ENCODE peak calls at places on chromosomes 11 and 22, in four cellular contexts. One of them, this sample, is unnamed.

GRCh38 chr11:77236901-77237300 is 64.6 kb downstream of the GDPD4 start:
- DNase-seq in astrocyte of the cerebellum: no peak
- DNase-seq in chondrocyte: no peak
- DNase-seq in hippocampal formation: no peak
- DNase-seq in this sample: no peak

GRCh38 chr11:90775573-90776165 is 552.8 kb upstream of the CHORDC1 start:
- DNase-seq in astrocyte of the cerebellum: no peak
- DNase-seq in chondrocyte: no peak
- DNase-seq in hippocampal formation: no peak
- DNase-seq in this sample: no peak

GRCh38 chr22:32475428-32476010 is 908 bp downstream of the FBXO7 start:
- DNase-seq in astrocyte of the cerebellum: no peak
- DNase-seq in chondrocyte: no peak
- DNase-seq in hippocampal formation: peak
- DNase-seq in this sample: no peak

GRCh38 chr11:13016415-13016814 is 7.3 kb downstream of the RASSF10 start:
- DNase-seq in astrocyte of the cerebellum: no peak
- DNase-seq in chondrocyte: no peak
- DNase-seq in hippocampal formation: no peak
- DNase-seq in this sample: no peak

GRCh38 chr11:72972541-72973128 is 158.4 kb downstream of the ATG16L2 start:
- DNase-seq in astrocyte of the cerebellum: no peak
- DNase-seq in chondrocyte: no peak
- DNase-seq in hippocampal formation: no peak
- DNase-seq in this sample: no peak

GRCh38 chr22:37371491-37371890 is 55.8 kb downstream of the ELFN2 start:
- DNase-seq in astrocyte of the cerebellum: no peak
- DNase-seq in chondrocyte: no peak
- DNase-seq in hippocampal formation: no peak
- DNase-seq in this sample: no peak

GRCh38 chr11:4167292-4167691 is 72.7 kb downstream of the RRM1 start:
- DNase-seq in astrocyte of the cerebellum: no peak
- DNase-seq in chondrocyte: no peak
- DNase-seq in hippocampal formation: no peak
- DNase-seq in this sample: no peak

GRCh38 chr11:20309626-20310025 is 53.9 kb upstream of the HTATIP2 start:
- DNase-seq in astrocyte of the cerebellum: no peak
- DNase-seq in chondrocyte: no peak
- DNase-seq in hippocampal formation: no peak
- DNase-seq in this sample: no peak

GRCh38 chr11:624705-625635 is at the start of gene CDHR5:
- DNase-seq in astrocyte of the cerebellum: no peak
- DNase-seq in chondrocyte: no peak
- DNase-seq in hippocampal formation: no peak
- DNase-seq in this sample: no peak

GRCh38 chr11:86370171-86370570 is 4.5 kb upstream of the CCDC81 start:
- DNase-seq in astrocyte of the cerebellum: no peak
- DNase-seq in chondrocyte: no peak
- DNase-seq in hippocampal formation: no peak
- DNase-seq in this sample: no peak

GRCh38 chr22:30606455-30607299 is at the start of gene TCN2:
- DNase-seq in astrocyte of the cerebellum: peak
- DNase-seq in chondrocyte: no peak
- DNase-seq in hippocampal formation: peak
- DNase-seq in this sample: no peak

GRCh38 chr11:13091373-13091772 is 82.3 kb downstream of the RASSF10 start:
- DNase-seq in astrocyte of the cerebellum: no peak
- DNase-seq in chondrocyte: no peak
- DNase-seq in hippocampal formation: no peak
- DNase-seq in this sample: no peak

GRCh38 chr22:49124588-49124987 is 703.1 kb downstream of the BRD1 start:
- DNase-seq in astrocyte of the cerebellum: no peak
- DNase-seq in chondrocyte: no peak
- DNase-seq in hippocampal formation: no peak
- DNase-seq in this sample: no peak

GRCh38 chr11:119049081-119049480 is 7.9 kb downstream of the HYOU1 start:
- DNase-seq in astrocyte of the cerebellum: no peak
- DNase-seq in chondrocyte: no peak
- DNase-seq in hippocampal formation: no peak
- DNase-seq in this sample: no peak

GRCh38 chr11:116422976-116423375 is 349.8 kb downstream of the BUD13 start:
- DNase-seq in astrocyte of the cerebellum: no peak
- DNase-seq in chondrocyte: no peak
- DNase-seq in hippocampal formation: no peak
- DNase-seq in this sample: no peak

GRCh38 chr22:20775342-20775895 is 1.5 kb downstream of the SERPIND1 start:
- DNase-seq in astrocyte of the cerebellum: no peak
- DNase-seq in chondrocyte: no peak
- DNase-seq in hippocampal formation: no peak
- DNase-seq in this sample: no peak

GRCh38 chr11:102157219-102157618 is 47.0 kb downstream of the YAP1 start:
- DNase-seq in astrocyte of the cerebellum: peak
- DNase-seq in chondrocyte: no peak
- DNase-seq in hippocampal formation: no peak
- DNase-seq in this sample: peak

GRCh38 chr22:21762712-21763581 is 27.4 kb upstream of the YPEL1 start:
- DNase-seq in astrocyte of the cerebellum: no peak
- DNase-seq in chondrocyte: peak
- DNase-seq in hippocampal formation: no peak
- DNase-seq in this sample: no peak

GRCh38 chr22:29550005-29550404 is 3.6 kb downstream of the THOC5 start:
- DNase-seq in astrocyte of the cerebellum: no peak
- DNase-seq in chondrocyte: no peak
- DNase-seq in hippocampal formation: no peak
- DNase-seq in this sample: no peak

GRCh38 chr11:70604630-70605520 is 206.5 kb downstream of the CTTN start:
- DNase-seq in astrocyte of the cerebellum: no peak
- DNase-seq in chondrocyte: no peak
- DNase-seq in hippocampal formation: no peak
- DNase-seq in this sample: no peak

GRCh38 chr11:398826-399225 is 4.8 kb downstream of the PKP3 start:
- DNase-seq in astrocyte of the cerebellum: no peak
- DNase-seq in chondrocyte: no peak
- DNase-seq in hippocampal formation: no peak
- DNase-seq in this sample: no peak

GRCh38 chr11:115458877-115459276 is 45.3 kb downstream of the CADM1 start:
- DNase-seq in astrocyte of the cerebellum: no peak
- DNase-seq in chondrocyte: no peak
- DNase-seq in hippocampal formation: peak
- DNase-seq in this sample: no peak

GRCh38 chr11:8258771-8259170 is 4.9 kb downstream of the LMO1 start:
- DNase-seq in astrocyte of the cerebellum: peak
- DNase-seq in chondrocyte: no peak
- DNase-seq in hippocampal formation: no peak
- DNase-seq in this sample: peak

GRCh38 chr11:60939301-60939700 is 12.7 kb downstream of the SLC15A3 start:
- DNase-seq in astrocyte of the cerebellum: no peak
- DNase-seq in chondrocyte: no peak
- DNase-seq in hippocampal formation: no peak
- DNase-seq in this sample: no peak

GRCh38 chr11:5123802-5124521 is 14.2 kb downstream of the OR52A5 start:
- DNase-seq in astrocyte of the cerebellum: peak
- DNase-seq in chondrocyte: no peak
- DNase-seq in hippocampal formation: peak
- DNase-seq in this sample: peak

GRCh38 chr22:18954333-18954732 is 18.2 kb upstream of the PRODH start:
- DNase-seq in astrocyte of the cerebellum: peak
- DNase-seq in chondrocyte: peak
- DNase-seq in hippocampal formation: no peak
- DNase-seq in this sample: no peak

GRCh38 chr22:36252754-36253522 is at the start of gene APOL1:
- DNase-seq in astrocyte of the cerebellum: no peak
- DNase-seq in chondrocyte: no peak
- DNase-seq in hippocampal formation: no peak
- DNase-seq in this sample: no peak

GRCh38 chr22:31734512-31734911 is 15.4 kb downstream of the PRR14L start:
- DNase-seq in astrocyte of the cerebellum: peak
- DNase-seq in chondrocyte: no peak
- DNase-seq in hippocampal formation: no peak
- DNase-seq in this sample: peak

GRCh38 chr22:49827307-49827852 is 293 bp downstream of the BRD1 start:
- DNase-seq in astrocyte of the cerebellum: no peak
- DNase-seq in chondrocyte: no peak
- DNase-seq in hippocampal formation: no peak
- DNase-seq in this sample: no peak